ENCODE peak calls at places on chromosomes 5 and 9, in five cellular contexts. Q is heart right ventricle, A is breast epithelium, Z is Peyer's patch, V is PC-3. O is an unnamed sample. For H3K4me1, the result is how much of the 10 kb centered on the place peaks cover.

GRCh38 chr9:72687331-72687730 is 165.9 kb downstream of the TMC1 start:
- DNase-seq in Q (no peak), V (no peak), Z (no peak), A (no peak), O (no peak)

GRCh38 chr9:14018061-14018460 is 295.9 kb downstream of the NFIB start:
- DNase-seq in Q (no peak), A (no peak), V (peak), Z (no peak), O (no peak)

GRCh38 chr9:132609829-132610228 is 27.4 kb downstream of the BARHL1 start:
- DNase-seq in V (peak), Q (no peak), A (no peak), Z (no peak), O (no peak)

GRCh38 chr5:174472956-174473355 is 251.4 kb upstream of the MSX2 start:
- DNase-seq in V (no peak), Z (no peak), A (no peak), Q (no peak), O (no peak)

GRCh38 chr9:7656648-7657047 is 142.9 kb downstream of the DMAC1 start:
- DNase-seq in A (no peak), V (peak), Z (no peak), Q (peak), O (peak)

GRCh38 chr9:87792831-87793288 is 66.9 kb downstream of the CTSL start:
- DNase-seq in V (peak), Z (peak), Q (peak), A (no peak), O (peak)

GRCh38 chr9:137429974-137430722 is 7.0 kb downstream of the NOXA1 start:
- DNase-seq in Z (peak), Q (no peak), A (no peak), V (peak), O (no peak)

GRCh38 chr5:103375356-103375755 is 116.8 kb downstream of the MACIR start:
- DNase-seq in A (no peak), Q (no peak), Z (no peak), V (peak), O (no peak)

GRCh38 chr9:127078336-127078735 is 44.1 kb downstream of the ANGPTL2 start:
- DNase-seq in V (no peak), A (no peak), Q (no peak), Z (no peak), O (no peak)

GRCh38 chr5:57174128-57174849 is 430 bp downstream of the GPBP1 start:
- DNase-seq in V (peak), Q (no peak), A (peak), Z (peak), O (peak)

GRCh38 chr5:103414598-103414997 is 148.0 kb downstream of the NUDT12 start:
- DNase-seq in A (no peak), Z (no peak), Q (no peak), V (no peak), O (no peak)

GRCh38 chr9:33687779-33688178 is 107.6 kb upstream of the PRSS3 start:
- DNase-seq in V (no peak), A (no peak), Z (no peak), Q (no peak), O (no peak)

GRCh38 chr5:144585716-144586115 is 415.0 kb downstream of the KCTD16 start:
- DNase-seq in Z (no peak), V (no peak), Q (no peak), A (no peak), O (no peak)

GRCh38 chr5:173554989-173555705 is 61.3 kb downstream of the BOD1 start:
- DNase-seq in V (no peak), Q (no peak), Z (no peak), A (no peak), O (no peak)

GRCh38 chr5:142976861-142977260 is 206.7 kb downstream of the ARHGAP26 start:
- DNase-seq in V (no peak), A (no peak), Q (no peak), Z (no peak), O (no peak)

GRCh38 chr5:148836272-148837250 is 10.2 kb downstream of the ADRB2 start:
- DNase-seq in Q (no peak), Z (no peak), A (no peak), V (peak), O (no peak)

GRCh38 chr5:166909040-166909439 is 1382.4 kb upstream of the WWC1 start:
- DNase-seq in V (peak), A (no peak), Q (no peak), Z (no peak), O (no peak)

GRCh38 chr9:93288891-93289883 is 105.2 kb downstream of the WNK2 start:
- DNase-seq in A (no peak), Q (no peak), Z (peak), V (peak), O (no peak)

GRCh38 chr9:109411818-109412352 is 86.2 kb downstream of the PTPN3 start:
- DNase-seq in A (no peak), Q (no peak), V (peak), Z (peak), O (peak)

GRCh38 chr5:138533973-138534941 is 8.8 kb downstream of the ETF1 start:
- DNase-seq in V (no peak), Q (no peak), Z (no peak), A (no peak), O (no peak)

GRCh38 chr5:138538943-138539627 is 4.0 kb downstream of the ETF1 start:
- DNase-seq in Z (no peak), Q (no peak), A (no peak), V (no peak), O (no peak)

GRCh38 chr5:138539791-138540190 is 3.2 kb downstream of the ETF1 start:
- DNase-seq in Q (no peak), A (no peak), V (no peak), Z (no peak), O (no peak)

GRCh38 chr5:138536665-138537315 is 6.2 kb downstream of the ETF1 start:
- DNase-seq in V (no peak), Z (no peak), A (no peak), Q (no peak), O (no peak)

GRCh38 chr5:138536215-138536614 is 6.8 kb downstream of the ETF1 start:
- DNase-seq in Q (no peak), Z (no peak), A (no peak), V (no peak), O (no peak)
- H3K4me1 ChIP-seq in Q (half or more), Z (under half), A (under half), V (under half), O (under half)

GRCh38 chr9:8816361-8816760 is 1016.8 kb upstream of the DMAC1 start:
- DNase-seq in Q (no peak), Z (no peak), A (no peak), V (no peak), O (peak)
- H3K27ac ChIP-seq in Q (no peak), Z (no peak), A (no peak), V (no peak), O (no peak)

GRCh38 chr9:97599447-97599846 is 33.7 kb downstream of the TSTD2 start:
- DNase-seq in V (no peak), Z (no peak), A (no peak), Q (no peak), O (no peak)

GRCh38 chr9:97596906-97597305 is 36.3 kb downstream of the TSTD2 start:
- DNase-seq in A (no peak), Q (no peak), V (no peak), Z (no peak), O (no peak)

GRCh38 chr9:97600531-97601227 is 32.5 kb downstream of the TSTD2 start:
- DNase-seq in V (no peak), Q (no peak), Z (no peak), A (no peak), O (no peak)

GRCh38 chr9:97601228-97601898 is 31.8 kb downstream of the TSTD2 start:
- DNase-seq in A (no peak), V (no peak), Q (no peak), Z (no peak), O (no peak)

DNA sequence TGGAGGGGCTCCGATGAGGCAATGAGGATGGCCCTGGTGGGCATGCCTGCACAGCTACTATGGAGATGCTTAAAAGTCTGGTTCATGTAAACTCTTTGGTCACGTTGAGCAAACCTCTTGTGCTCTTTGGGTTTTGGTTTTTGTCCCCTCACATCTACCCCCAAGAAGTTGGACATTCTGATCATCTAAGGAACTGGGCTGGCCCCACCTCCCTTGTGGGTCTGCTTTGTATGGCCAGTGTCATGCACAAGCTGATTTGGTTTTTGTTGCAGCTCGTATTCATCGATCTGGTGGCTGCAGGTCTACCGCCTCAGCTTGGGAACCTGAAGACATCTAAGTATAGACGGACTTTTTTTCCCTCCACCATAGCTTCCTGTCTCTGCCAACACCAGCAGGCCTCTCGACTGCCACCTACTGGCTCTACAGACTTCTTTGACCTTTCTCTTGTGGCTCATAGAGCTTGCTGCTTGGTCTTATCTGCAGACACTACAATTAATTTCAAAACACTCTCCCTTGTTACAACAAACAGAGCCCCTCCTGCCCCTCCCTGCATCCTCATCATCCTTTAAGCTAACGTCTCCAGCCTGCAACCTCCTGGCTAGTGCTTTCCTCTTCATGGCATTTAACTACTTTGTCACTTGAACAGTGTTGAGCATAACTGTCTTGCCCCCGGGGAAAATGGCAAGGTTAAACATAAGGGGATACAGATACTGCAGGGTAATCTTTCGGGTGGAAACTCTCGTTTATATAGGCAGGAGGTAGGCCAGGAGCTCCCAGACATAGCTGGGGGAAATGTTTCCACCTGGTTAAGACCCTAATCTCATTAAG is 34.5 kb downstream of the TSTD2 start:
- DNase-seq in A (peak), Z (peak), V (peak), Q (peak), O (peak)
- TF ChIP-seq CTCF in A (peak), Z (peak), V (peak), Q (peak), O (peak)

GRCh38 chr5:95826949-95827595 is 4.5 kb upstream of the GLRX start:
- DNase-seq in Z (no peak), Q (no peak), A (no peak), V (no peak), O (no peak)

GRCh38 chr5:95823241-95823737 is 763 bp upstream of the GLRX start:
- DNase-seq in V (no peak), A (no peak), Q (no peak), Z (no peak), O (no peak)

GRCh38 chr5:95823738-95824609 is 1.4 kb upstream of the GLRX start:
- DNase-seq in V (peak), Q (peak), A (no peak), Z (peak), O (peak)

GRCh38 chr5:95822408-95823240 is at the start of gene GLRX:
- DNase-seq in Z (peak), A (peak), V (peak), Q (peak), O (peak)

GRCh38 chr5:95824747-95825146 is 2.2 kb upstream of the GLRX start:
- DNase-seq in Z (no peak), A (no peak), Q (no peak), V (no peak), O (no peak)
- H3K4me1 ChIP-seq in Z (under half), A (under half), Q (under half), V (under half), O (under half)

DNA sequence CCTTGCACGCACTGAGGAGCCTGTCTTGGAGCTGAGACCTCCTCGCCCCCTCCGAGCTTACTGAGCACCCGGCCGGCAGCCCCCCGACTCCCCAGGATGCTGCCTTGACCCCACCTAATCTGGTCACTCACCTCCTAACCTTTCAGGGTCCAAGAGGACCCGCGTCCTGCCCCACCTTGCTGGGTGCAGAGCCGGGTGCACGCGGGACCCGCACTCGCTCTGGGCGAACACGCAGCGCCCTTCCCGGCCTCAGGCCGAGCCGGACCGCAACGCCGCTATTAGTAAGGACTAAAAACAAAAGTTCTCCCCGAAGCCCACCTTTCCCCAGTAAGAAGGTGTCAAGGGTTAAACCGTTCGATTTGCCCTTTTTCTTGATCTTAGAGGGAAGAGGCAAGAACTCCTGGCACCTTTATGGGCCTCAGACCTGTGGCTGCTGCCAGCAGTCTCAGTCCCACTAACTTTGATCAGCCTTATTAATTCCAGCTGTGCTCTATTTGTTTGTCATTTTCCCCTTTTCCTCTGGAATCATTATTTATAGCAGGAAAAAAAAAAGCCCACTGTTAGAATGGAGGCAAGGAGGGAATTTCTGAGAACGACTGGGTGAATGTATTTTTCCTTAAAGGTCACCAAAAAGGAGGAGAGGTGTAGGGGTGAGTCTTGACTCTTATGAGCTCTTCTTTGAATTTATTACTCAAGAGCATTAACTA is 10.5 kb downstream of the IRX2 start:
- DNase-seq in Z (no peak), Q (no peak), V (no peak), A (no peak), O (no peak)
- H3K27ac ChIP-seq in Z (no peak), Q (no peak), V (no peak), A (peak), O (no peak)

DNA sequence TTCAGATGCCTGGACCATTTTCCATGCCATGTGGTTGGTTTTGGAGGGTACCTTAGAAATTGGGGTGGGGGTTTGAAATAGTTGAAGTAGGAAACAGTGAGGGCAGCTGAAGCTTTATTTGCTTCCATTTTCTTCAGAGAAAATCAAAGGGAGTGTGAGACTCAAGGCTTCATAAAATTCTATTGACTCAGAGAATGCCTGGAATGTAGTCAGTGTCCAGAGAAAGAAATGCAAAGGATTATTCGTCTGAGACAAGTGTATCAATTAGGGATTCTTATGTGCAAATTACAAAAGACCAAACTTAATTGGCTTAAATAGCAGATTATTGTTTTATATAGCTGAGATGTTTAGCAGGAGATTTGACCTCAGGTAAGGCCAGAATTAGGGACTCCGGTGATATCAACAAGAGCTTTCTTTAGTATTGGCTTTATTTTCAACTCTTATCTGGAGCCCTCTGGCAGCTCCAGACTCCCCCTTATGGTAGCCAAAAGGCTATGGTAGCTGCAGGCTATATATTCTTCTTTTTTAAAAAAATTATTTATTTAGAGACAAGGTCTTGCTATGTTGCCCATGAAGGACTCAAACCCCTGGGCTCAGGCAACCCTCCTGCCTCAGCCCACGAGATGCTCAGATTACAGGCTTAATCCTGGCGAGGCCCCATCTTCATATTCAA is 38.9 kb downstream of the PTTG1 start:
- DNase-seq in Q (no peak), Z (no peak), A (no peak), V (no peak), O (no peak)
- TF ChIP-seq CTCF in Q (no peak), Z (no peak), A (no peak), V (peak), O (no peak)